ENCODE peak calls at places on chromosomes 16 and 17, in eight cellular contexts. W is sigmoid colon; B is cardiac muscle cell; F is IMR-90; A is stimulated activated CD8-positive, alpha-beta memory T cell treated with anti-CD3 and anti-CD28 coated beads, Interleukin-15, amount 100 ng/mL, for 1 hour; J is CD4-positive, CD25-positive, alpha-beta regulatory T cell; T is fibroblast of villous mesenchyme; H is NT2/D1. D is an unnamed sample.

GRCh38 chr16:29021471-29021870 is 36.6 kb downstream of the LAT start:
- DNase-seq in A (no peak), F (no peak), J (no peak), H (no peak), B (no peak), T (no peak), W (no peak), D (no peak)

GRCh38 chr16:52418206-52418605 is 128.7 kb downstream of the TOX3 start:
- DNase-seq in T (no peak), J (no peak), W (no peak), B (no peak), A (no peak), H (no peak), F (no peak), D (no peak)

GRCh38 chr17:65522751-65523404 is 38.6 kb downstream of the AXIN2 start:
- DNase-seq in W (no peak), A (no peak), J (no peak), H (no peak), F (no peak), T (no peak), B (no peak), D (no peak)

GRCh38 chr16:25020112-25020591 is 5.0 kb upstream of the ARHGAP17 start:
- DNase-seq in F (no peak), J (no peak), W (peak; percentile 3), H (no peak), B (no peak), A (no peak), T (no peak), D (no peak)

GRCh38 chr17:5539286-5539685 is 45.0 kb downstream of the NLRP1 start:
- DNase-seq in A (no peak), B (no peak), H (no peak), T (no peak), F (no peak), W (no peak), J (no peak), D (no peak)

GRCh38 chr17:56833023-56833811 is 503 bp downstream of the C17orf67 start:
- DNase-seq in T (peak; percentile 66), B (peak; percentile 61), H (peak; percentile 57), W (peak; percentile 77), J (peak; percentile 58), F (peak; percentile 58), A (peak; percentile 43), D (peak; percentile 41)

GRCh38 chr17:43737722-43738121 is 20.9 kb downstream of the SOST start:
- DNase-seq in F (no peak), H (no peak), J (no peak), A (no peak), B (no peak), W (no peak), T (no peak), D (no peak)

GRCh38 chr16:4624827-4625616 is 396 bp downstream of the MGRN1 start:
- DNase-seq in F (peak; percentile 61), A (peak; percentile 20), J (peak; percentile 60), B (peak; percentile 68), W (peak; percentile 85), T (peak; percentile 83), H (peak; percentile 78), D (no peak)

GRCh38 chr16:64412578-64413280 is 709.1 kb downstream of the CDH11 start:
- DNase-seq in T (no peak), B (peak; percentile 12), H (no peak), F (peak; percentile 69), W (no peak), A (no peak), J (no peak), D (no peak)

GRCh38 chr16:89375686-89376085 is 114.7 kb downstream of the ANKRD11 start:
- DNase-seq in T (no peak), W (no peak), J (no peak), F (no peak), H (no peak), B (no peak), A (no peak), D (no peak)

GRCh38 chr17:30382345-30382744 is 3.6 kb downstream of the CPD start:
- DNase-seq in J (no peak), F (no peak), B (no peak), W (no peak), H (no peak), A (no peak), T (no peak), D (no peak)

GRCh38 chr17:17146791-17147406 is 59.2 kb downstream of the PLD6 start:
- DNase-seq in W (no peak), B (no peak), H (no peak), F (no peak), J (no peak), T (no peak), A (no peak), D (no peak)

GRCh38 chr16:87644596-87644995 is 42.3 kb downstream of the JPH3 start:
- DNase-seq in B (no peak), F (no peak), T (no peak), J (no peak), A (no peak), W (no peak), H (no peak), D (no peak)

GRCh38 chr17:3482851-3483250 is 7.1 kb downstream of the ASPA start:
- DNase-seq in F (no peak), A (no peak), T (no peak), W (no peak), H (peak; percentile 35), B (no peak), J (no peak), D (no peak)

GRCh38 chr17:45160505-45161287 is 979 bp upstream of the HEXIM2 start:
- DNase-seq in B (peak; percentile 79), W (peak; percentile 85), H (no peak), F (peak; percentile 61), T (peak; percentile 80), A (no peak), J (peak; percentile 42), D (no peak)

GRCh38 chr17:11182430-11182829 is 58.6 kb upstream of the SHISA6 start:
- DNase-seq in B (no peak), J (no peak), W (no peak), F (no peak), T (no peak), A (no peak), H (no peak), D (no peak)

GRCh38 chr17:69763503-69763902 is 311.5 kb upstream of the KCNJ16 start:
- DNase-seq in B (peak; percentile 29), T (peak; percentile 27), A (no peak), W (no peak), F (peak; percentile 54), H (no peak), J (no peak), D (no peak)